ENCODE peak calls at places on chromosomes 4 and X, in four cellular contexts. Y is IMR-90, X is mesenchymal stem cell, H is H9. R is an unnamed sample.

GRCh38 chrX:16838202-16839066 is 31.7 kb downstream of the RBBP7 start:
- DNase-seq in Y (peak), X (peak), H (peak), R (no peak)

GRCh38 chr4:154487144-154487543 is 4.5 kb downstream of the DCHS2 start:
- DNase-seq in Y (no peak), X (no peak), H (no peak), R (no peak)

GRCh38 chr4:122762520-122762919 is 30.0 kb downstream of the BBS12 start:
- DNase-seq in Y (no peak), X (no peak), H (no peak), R (no peak)

GRCh38 chr4:28686618-28687017 is 1826.0 kb downstream of the STIM2 start:
- DNase-seq in Y (peak), X (peak), H (peak), R (peak)

GRCh38 chr4:168432419-168433146 is 47.7 kb downstream of the DDX60L start:
- DNase-seq in Y (peak), X (no peak), H (no peak), R (no peak)

GRCh38 chr4:180900781-180901180 is 1342.4 kb upstream of the TENM3 start:
- DNase-seq in Y (no peak), X (no peak), H (no peak), R (no peak)

GRCh38 chrX:23888887-23889501 is 18.7 kb downstream of the APOO start:
- DNase-seq in Y (peak), X (peak), H (no peak), R (no peak)

GRCh38 chrX:46922601-46923000 is 10.4 kb downstream of the JADE3 start:
- DNase-seq in Y (no peak), X (no peak), H (no peak), R (no peak)

GRCh38 chr4:123017636-123018390 is 95.4 kb upstream of the NUDT6 start:
- DNase-seq in Y (peak), X (no peak), H (no peak), R (no peak)

GRCh38 chr4:74097161-74097560 is 1.8 kb downstream of the CXCL2 start:
- DNase-seq in Y (no peak), X (no peak), H (no peak), R (no peak)

GRCh38 chr4:74098628-74098995 is 383 bp downstream of the CXCL2 start:
- DNase-seq in Y (no peak), X (peak), H (peak), R (no peak)

GRCh38 chr4:74096265-74096980 is 2.6 kb downstream of the CXCL2 start:
- DNase-seq in Y (no peak), X (peak), H (no peak), R (no peak)

GRCh38 chr4:74095886-74096264 is 3.1 kb downstream of the CXCL2 start:
- DNase-seq in Y (no peak), X (peak), H (no peak), R (no peak)

DNA sequence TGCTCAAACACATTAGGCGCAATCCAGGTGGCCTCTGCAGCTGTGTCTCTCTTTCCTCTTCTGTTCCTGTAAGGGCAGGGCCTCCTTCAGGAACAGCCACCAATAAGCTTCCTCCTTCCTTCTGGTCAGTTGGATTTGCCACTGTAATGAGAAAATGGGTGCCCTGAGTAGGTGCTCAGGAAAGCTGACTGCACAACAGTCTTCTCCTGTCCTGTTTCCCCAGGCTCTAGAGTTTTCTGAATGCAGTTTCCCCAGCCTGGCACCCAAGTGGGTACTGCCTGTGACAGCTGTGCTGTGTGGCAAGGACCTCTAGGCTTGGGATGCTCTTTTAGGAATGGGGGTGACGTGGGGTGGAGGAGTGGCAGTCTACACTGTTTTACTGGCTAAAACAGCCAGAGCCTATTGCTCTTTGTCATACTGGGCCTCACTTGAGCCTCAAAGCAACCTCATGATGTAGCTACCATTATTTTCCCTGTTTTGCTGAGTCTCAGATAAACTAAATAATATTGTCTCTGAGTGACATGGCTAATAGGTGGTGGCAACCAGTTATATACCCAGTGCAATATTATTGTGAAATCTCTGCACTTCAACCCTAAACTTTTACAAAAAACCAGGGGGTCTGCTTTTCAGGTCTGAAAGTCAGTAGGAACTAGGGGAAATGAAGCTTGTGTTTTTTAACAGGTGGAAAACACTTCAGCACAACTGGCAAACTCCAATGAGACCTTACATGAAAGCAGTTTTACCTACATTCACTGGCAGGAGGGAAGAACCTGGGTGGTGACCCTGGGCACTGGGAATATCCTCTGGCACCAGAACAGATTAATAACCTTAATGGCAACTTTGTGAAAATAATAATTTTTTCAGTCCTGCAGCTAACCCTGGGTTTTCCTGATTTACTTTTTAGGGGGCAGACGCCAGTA is 1.1 kb downstream of the CXCL2 start:
- DNase-seq in Y (no peak), X (peak), H (no peak), R (no peak)
- H2AK5ac ChIP-seq in Y (no peak), X (peak), H (no peak), R (no peak)

GRCh38 chr4:102826105-102826889 is 1.1 kb downstream of the UBE2D3 start:
- DNase-seq in Y (no peak), X (no peak), H (no peak), R (peak)
- H2AK5ac ChIP-seq in Y (peak), X (peak), H (no peak), R (no peak)

DNA sequence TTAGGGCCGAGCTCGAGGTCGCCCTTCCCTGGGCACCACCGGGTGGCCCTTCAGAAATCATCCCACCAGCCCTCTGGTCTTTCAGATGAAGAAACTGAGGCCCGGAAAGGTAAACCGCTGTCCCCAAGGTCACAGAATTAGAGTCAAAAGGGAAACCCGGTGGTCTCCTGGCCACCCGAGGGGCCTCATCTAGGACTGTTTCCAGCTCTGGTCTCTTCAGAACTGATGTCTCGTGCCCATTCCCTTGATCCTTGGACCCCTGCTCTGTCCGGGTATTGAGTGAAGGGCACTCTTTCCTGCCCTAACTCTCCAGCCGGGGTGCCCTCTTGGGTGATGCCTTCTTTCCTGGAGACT is 841 bp downstream of the HTRA3 start:
- DNase-seq in Y (no peak), X (no peak), H (no peak), R (no peak)
- H2AK5ac ChIP-seq in Y (no peak), X (no peak), H (no peak), R (no peak)

GRCh38 chrX:72123471-72124185 is 8.1 kb downstream of the RTL5 start:
- DNase-seq in Y (peak), X (peak), H (peak), R (no peak)
- H2AK5ac ChIP-seq in Y (no peak), X (peak), H (no peak), R (peak)

DNA sequence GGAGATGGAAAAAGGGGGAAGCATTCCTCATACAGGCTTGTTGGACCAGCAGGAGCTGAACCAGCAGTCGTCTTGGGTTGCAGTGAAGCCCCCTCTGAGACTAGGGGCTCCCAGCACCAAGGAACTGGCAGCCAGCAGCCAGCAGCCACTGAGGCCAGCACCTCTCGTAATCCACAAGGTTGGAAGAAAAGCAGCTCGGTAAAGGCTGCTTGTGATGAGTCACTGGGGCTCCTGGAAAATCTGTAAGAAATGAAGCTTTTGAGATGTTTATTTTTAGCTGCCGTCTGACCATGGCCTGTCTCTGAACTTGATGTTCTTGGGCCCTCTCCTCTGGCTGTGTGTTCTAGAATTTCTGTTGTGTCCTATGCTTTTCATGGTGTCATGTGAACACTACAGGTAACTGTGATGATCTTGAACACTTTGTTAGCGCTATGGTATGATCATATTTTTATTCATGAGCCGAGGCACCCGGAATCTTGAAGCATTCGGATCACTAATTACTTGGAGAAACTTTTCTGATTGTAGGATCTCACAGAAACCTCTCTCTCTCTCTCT is 18.6 kb downstream of the CLCN4 start:
- DNase-seq in Y (peak), X (peak), H (no peak), R (no peak)
- H2AK5ac ChIP-seq in Y (peak), X (peak), H (no peak), R (peak)

DNA sequence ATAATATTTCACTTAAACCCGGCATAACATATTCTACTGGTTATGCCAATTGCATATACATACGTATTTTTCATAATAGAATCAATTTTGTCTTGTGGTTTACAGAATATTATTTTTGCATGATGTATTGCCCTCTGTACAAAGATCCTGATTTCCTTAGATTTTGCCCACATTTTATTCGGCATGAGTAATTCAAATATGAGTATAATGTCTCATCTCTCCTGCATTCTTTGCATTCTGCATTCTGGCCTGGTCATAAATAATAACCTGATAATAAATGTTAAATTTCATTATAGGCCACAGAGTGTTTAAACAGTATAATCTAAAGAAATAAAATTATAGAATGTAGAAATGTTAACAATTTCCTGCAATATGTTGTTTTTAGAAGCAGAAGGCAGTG is 205.3 kb downstream of the TLL1 start:
- DNase-seq in Y (no peak), X (no peak), H (no peak), R (no peak)
- H2AK5ac ChIP-seq in Y (no peak), X (no peak), H (no peak), R (no peak)

GRCh38 chr4:1611501-1611870 is 72.6 kb downstream of the FAM53A start:
- DNase-seq in Y (no peak), X (no peak), H (no peak), R (no peak)
- H2AK5ac ChIP-seq in Y (no peak), X (no peak), H (no peak), R (no peak)

DNA sequence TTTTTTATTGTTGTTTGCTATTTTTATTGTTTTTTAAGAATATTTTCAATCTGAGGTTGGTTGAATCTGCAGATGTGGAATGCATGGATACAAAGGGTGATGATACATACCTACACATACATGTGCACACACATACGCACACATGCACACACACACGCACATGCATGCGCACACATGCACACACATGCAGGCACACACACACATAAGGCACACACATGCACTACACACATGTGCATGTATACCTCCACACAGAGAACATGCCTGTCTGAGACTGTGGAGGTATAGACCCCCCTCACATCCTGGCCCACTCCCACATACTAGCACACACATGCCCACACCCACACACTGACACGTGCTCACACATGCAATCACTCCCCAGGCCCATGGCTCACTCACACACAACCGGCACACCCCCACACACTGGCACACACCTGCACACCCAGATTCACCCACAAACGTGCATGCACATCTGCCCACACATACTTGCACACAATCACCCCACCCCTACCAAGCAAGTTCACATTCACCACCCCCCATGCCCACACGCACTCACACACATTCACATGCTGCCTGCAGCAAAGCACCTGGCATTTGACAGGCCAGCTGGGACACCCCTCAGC is 97.6 kb upstream of the AFAP1 start:
- DNase-seq in Y (no peak), X (no peak), H (no peak), R (no peak)
- H2AK5ac ChIP-seq in Y (no peak), X (no peak), H (no peak), R (no peak)

DNA sequence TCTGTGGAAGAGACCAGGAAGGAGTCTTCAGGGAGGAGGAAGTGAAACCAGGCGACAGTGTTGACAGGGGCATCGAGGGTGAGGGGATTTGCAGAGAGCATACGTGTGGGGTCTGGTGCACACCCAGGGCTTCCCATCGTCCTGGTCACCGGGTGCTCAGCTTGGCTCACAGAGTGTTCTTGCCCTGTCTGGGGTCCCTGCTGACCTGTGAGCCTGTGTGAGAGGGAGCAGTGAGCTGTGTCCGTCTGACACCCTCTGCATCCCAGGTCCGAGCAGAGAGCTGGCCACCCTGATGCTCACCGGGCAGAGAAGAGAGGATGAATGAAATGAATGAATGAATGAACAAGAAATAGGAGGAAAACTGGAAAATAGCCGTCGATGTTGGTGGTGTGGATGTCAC is 46.5 kb downstream of the CPZ start:
- DNase-seq in Y (no peak), X (no peak), H (no peak), R (no peak)
- H2AK5ac ChIP-seq in Y (no peak), X (no peak), H (no peak), R (no peak)

GRCh38 chr4:8261851-8262535 is 7.6 kb upstream of the HTRA3 start:
- DNase-seq in Y (peak), X (peak), H (no peak), R (no peak)
- H2AK5ac ChIP-seq in Y (peak), X (peak), H (no peak), R (no peak)